ENCODE peak calls at places on chromosome 16, in seven cellular contexts. M is endothelial cell of umbilical vein; V is naive thymus-derived CD4-positive, alpha-beta T cell; U is HL-60; S is psoas muscle; C is heart right ventricle; E is HFF-Myc. G is an unnamed sample.
A peak's percentile ranks its signal among the peaks of the same experiment; 100 is the strongest.

GRCh38 chr16:30069575-30070462 is 4.3 kb downstream of the ALDOA start:
- DNase-seq in E (no peak), C (no peak), M (no peak), S (peak; percentile 77), V (no peak), U (peak; percentile 78), G (no peak)

GRCh38 chr16:89890200-89890599 is 16.8 kb downstream of the TCF25 start:
- DNase-seq in S (peak; percentile 42), C (no peak), E (no peak), M (no peak), V (no peak), U (no peak), G (no peak)

GRCh38 chr16:47460301-47460754 is 535 bp downstream of the ITFG1 start:
- DNase-seq in M (no peak), C (no peak), V (no peak), U (no peak), E (no peak), S (no peak), G (no peak)

GRCh38 chr16:55370762-55371482 is 46.9 kb downstream of the IRX6 start:
- DNase-seq in S (peak; percentile 81), V (no peak), U (no peak), C (peak; percentile 73), E (no peak), M (no peak), G (peak; percentile 42)

GRCh38 chr16:77564791-77565390 is 130.1 kb upstream of the ADAMTS18 start:
- DNase-seq in S (no peak), M (peak; percentile 51), U (no peak), E (no peak), V (no peak), C (no peak), G (peak; percentile 22)

GRCh38 chr16:88977028-88977844 is at the start of gene CBFA2T3:
- DNase-seq in U (peak; percentile 75), C (peak; percentile 81), M (peak; percentile 84), S (peak; percentile 84), V (no peak), E (no peak), G (no peak)

GRCh38 chr16:88022076-88023042 is 71.1 kb downstream of the BANP start:
- DNase-seq in V (no peak), U (no peak), E (no peak), C (no peak), S (no peak), M (no peak), G (no peak)

GRCh38 chr16:55403464-55403863 is 75.5 kb upstream of the MMP2 start:
- DNase-seq in V (no peak), U (no peak), C (no peak), M (no peak), E (no peak), S (no peak), G (no peak)

GRCh38 chr16:68526143-68526781 is 12.8 kb upstream of the ZFP90 start:
- DNase-seq in M (no peak), U (no peak), V (no peak), E (no peak), C (no peak), S (no peak), G (no peak)

GRCh38 chr16:50310308-50311133 is 44.2 kb downstream of the ADCY7 start:
- DNase-seq in C (no peak), M (no peak), E (no peak), S (peak; percentile 47), V (peak; percentile 5), U (no peak), G (no peak)

GRCh38 chr16:87127061-87127765 is 190.0 kb downstream of the C16orf95 start:
- DNase-seq in E (no peak), U (no peak), V (no peak), M (peak; percentile 82), C (peak; percentile 41), S (no peak), G (no peak)

GRCh38 chr16:10387378-10387681 is 1.5 kb downstream of the ATF7IP2 start:
- DNase-seq in U (no peak), M (no peak), S (no peak), C (no peak), V (no peak), E (no peak), G (no peak)

GRCh38 chr16:55911616-55912015 is 36.4 kb upstream of the CES5A start:
- DNase-seq in E (no peak), M (no peak), S (no peak), C (no peak), U (no peak), V (no peak), G (no peak)

GRCh38 chr16:4293822-4294457 is 21.1 kb upstream of the TFAP4 start:
- DNase-seq in S (peak; percentile 80), E (no peak), M (peak; percentile 37), C (peak; percentile 51), U (no peak), V (no peak), G (peak; percentile 87)

GRCh38 chr16:275041-275621 is 613 bp downstream of the RGS11 start:
- DNase-seq in C (peak; percentile 13), S (no peak), E (no peak), U (no peak), V (no peak), M (no peak), G (no peak)

GRCh38 chr16:3879258-3879886 is 1.1 kb downstream of the CREBBP start:
- DNase-seq in U (no peak), M (no peak), V (no peak), C (peak; percentile 42), S (peak; percentile 71), E (no peak), G (no peak)

DNA sequence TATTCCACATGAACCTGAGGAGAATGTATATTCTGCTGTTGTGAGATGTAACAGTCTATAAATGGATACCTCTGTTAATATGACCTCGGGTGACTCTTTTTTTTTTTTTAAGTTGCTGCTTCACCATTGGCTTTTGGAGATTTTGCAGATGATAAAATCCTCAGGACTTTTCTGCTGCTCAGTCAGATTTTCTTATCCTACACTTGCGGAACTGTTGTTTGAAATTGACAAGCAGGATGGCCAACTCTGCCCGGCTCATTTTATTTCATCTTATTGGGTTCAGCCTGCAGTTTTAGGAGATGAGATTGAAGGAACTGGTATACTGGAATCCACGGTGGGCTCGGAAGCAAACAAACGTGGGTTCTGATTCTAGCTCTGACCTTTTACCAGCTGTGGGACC is 19.3 kb downstream of the IL4R start:
- DNase-seq in E (no peak), C (no peak), S (no peak), M (no peak), U (no peak), V (no peak), G (no peak)
- H3K4me3 ChIP-seq in E (no peak overlapping the region), C (no peak overlapping the region), S (no peak overlapping the region), M (no peak overlapping the region), U (no peak overlapping the region), V (no peak overlapping the region), G (no peak overlapping the region)

DNA sequence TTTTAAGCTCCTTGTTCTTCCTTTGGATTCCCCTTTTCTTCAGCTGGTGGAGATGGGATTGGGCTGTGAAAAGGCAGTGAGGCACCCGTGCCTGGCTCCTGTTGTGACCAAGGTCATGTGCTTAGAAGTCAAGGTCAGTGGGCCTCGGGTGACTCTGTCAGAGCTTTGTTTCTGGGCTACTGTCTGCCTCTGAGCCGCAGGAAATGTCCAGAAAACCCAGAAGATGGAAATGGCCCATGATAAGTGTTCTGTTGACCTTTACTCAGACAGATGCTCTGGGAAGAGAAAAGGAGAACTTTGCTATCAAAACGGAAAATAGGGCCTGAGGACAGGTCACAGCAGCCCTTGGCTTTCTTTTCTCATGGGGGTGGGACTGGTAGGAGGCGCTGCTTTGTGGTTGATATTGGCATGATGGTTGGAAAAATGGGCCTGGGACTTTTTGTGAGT is 2.9 kb downstream of the ABCC1 start:
- DNase-seq in E (no peak), V (no peak), C (no peak), M (peak; percentile 62), U (no peak), S (no peak), G (no peak)
- H3K4me3 ChIP-seq in E (peak overlapping the region; percentile 62), V (no peak overlapping the region), C (no peak overlapping the region), M (no peak overlapping the region), U (no peak overlapping the region), S (no peak overlapping the region), G (peak overlapping the region; percentile 85)

DNA sequence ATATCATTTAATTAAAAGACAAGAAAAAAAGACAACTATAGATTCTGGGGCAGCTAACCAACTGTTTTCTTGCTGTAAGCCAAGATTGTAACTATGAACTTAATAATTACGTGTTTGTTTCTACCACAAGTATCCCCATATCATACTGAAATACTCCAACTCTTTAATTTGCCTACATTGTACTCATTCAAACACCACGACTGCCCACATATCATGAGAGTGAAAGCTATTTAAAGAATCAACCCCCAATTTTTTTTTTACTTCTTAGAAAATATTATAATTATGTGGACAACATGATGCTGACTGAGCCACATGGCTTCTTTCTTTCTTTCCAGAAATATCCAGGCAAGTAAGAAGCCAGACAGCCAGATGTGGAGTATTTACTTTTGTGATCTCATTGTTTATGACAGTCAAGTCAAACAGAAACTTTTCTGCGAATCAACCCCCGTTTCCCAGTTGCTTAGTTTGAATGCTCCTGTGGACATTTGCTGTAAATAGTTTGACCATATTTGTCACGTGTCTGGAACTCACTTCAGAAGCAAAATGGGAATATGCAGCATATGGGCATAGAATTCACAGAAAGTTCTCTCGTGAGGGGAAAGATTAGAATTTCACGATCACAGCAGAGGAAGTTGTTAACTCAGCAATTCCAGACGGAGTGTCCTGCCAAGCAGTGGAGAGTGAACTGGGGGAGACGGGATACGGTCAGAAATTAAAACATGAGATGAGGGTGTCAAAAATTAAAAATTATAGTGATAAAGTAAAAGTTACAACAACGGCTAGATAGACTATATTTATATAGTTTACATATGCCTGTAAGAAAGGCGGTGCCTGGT is 126.7 kb upstream of the PSMD7 start:
- DNase-seq in U (no peak), V (no peak), C (no peak), S (no peak), E (peak; percentile 68), M (peak; percentile 1), G (peak; percentile 19)
- H3K4me3 ChIP-seq in U (no peak overlapping the region), V (no peak overlapping the region), C (no peak overlapping the region), S (peak overlapping the region; percentile 36), E (peak overlapping the region; percentile 0), M (no peak overlapping the region), G (peak overlapping the region; percentile 34)

DNA sequence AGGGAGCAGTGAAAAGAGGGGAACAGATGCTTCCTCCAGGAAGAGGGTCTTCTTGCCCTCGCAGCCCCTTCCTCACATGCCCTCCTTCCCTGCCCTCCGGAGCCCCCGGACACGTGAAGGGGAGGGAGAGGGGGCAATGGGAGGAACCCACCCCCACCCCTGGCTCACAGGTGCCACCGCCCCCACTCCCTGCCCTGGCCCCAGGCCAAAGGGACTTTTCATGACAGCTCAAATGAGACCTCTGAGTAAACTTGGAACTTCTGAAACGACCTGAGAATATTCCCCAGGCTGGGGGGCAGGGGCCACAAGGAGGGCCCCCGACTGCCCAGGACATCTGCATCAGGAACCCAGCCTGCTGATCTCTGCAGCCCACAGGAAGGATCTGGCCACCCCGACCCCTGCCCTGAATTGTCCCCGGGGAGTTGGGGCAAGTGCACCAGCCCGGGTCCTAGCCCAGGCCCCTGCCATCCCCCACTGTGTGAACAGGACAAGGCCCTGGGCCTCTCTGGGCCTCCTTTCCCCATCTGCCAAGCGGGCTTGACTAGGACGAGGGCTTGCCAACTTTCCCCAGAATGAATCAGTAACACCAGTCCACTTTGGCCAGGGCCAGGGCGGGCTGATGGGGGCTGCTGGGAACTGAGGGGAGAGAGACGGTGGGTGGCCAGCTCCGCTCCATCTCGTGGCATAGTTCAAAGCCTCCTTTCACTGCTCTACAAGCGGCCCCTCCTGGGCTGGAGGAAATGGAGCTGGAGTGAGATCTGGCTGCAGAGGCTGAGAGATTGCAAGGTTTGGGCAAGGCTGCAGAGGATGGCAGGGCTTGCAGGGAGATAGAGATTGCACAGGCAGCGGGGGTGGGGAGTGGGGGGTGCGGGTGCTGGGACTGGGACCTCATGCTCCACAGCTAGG is 3.8 kb downstream of the IL21R start:
- DNase-seq in C (no peak), M (no peak), E (no peak), V (no peak), U (no peak), S (no peak), G (peak; percentile 81)
- H3K4me3 ChIP-seq in C (no peak overlapping the region), M (no peak overlapping the region), E (no peak overlapping the region), V (peak overlapping the region; percentile 45), U (no peak overlapping the region), S (no peak overlapping the region), G (no peak overlapping the region)

G was measured in MG63.